ENCODE peak calls at places on chromosomes 13 and 19, in four cellular contexts. One of them, this sample, is unnamed.
A peak's percentile ranks its signal among the peaks of the same experiment; 100 is the strongest.

GRCh38 chr19:40700083-40700482 is 9.6 kb upstream of the NUMBL start:
- DNase-seq in H1: no peak
- DNase-seq in HepG2: no peak
- DNase-seq in GM12878: no peak
- DNase-seq in this sample: no peak

GRCh38 chr19:41328157-41328817 is 18.3 kb downstream of the CCDC97 start:
- DNase-seq in H1: no peak
- DNase-seq in HepG2: no peak
- DNase-seq in GM12878: no peak
- DNase-seq in this sample: no peak

GRCh38 chr13:79534596-79534995 is 53.6 kb downstream of the NDFIP2 start:
- DNase-seq in GM12878: no peak
- DNase-seq in HepG2: no peak
- DNase-seq in H1: no peak
- DNase-seq in this sample: no peak

GRCh38 chr19:48239582-48240141 is 16.1 kb downstream of the CARD8 start:
- DNase-seq in H1: no peak
- DNase-seq in GM12878: no peak
- DNase-seq in HepG2: no peak
- DNase-seq in this sample: no peak

GRCh38 chr13:40433577-40433976 is 232.9 kb downstream of the FOXO1 start:
- DNase-seq in H1: no peak
- DNase-seq in HepG2: no peak
- DNase-seq in GM12878: no peak
- DNase-seq in this sample: no peak

GRCh38 chr13:66553391-66553790 is 676.7 kb downstream of the PCDH9 start:
- DNase-seq in GM12878: no peak
- DNase-seq in HepG2: no peak
- DNase-seq in H1: no peak
- DNase-seq in this sample: no peak

GRCh38 chr19:37931941-37932655 is 25.1 kb downstream of the SIPA1L3 start:
- DNase-seq in GM12878: no peak
- DNase-seq in H1: peak; percentile 70
- DNase-seq in HepG2: peak; percentile 84
- DNase-seq in this sample: peak; percentile 20

GRCh38 chr19:51726049-51726448 is 2.3 kb upstream of the HAS1 start:
- DNase-seq in HepG2: no peak
- DNase-seq in GM12878: no peak
- DNase-seq in H1: no peak
- DNase-seq in this sample: no peak

GRCh38 chr13:43203781-43204180 is 180.4 kb downstream of the DNAJC15 start:
- DNase-seq in H1: no peak
- DNase-seq in HepG2: no peak
- DNase-seq in GM12878: no peak
- DNase-seq in this sample: no peak

GRCh38 chr19:33199441-33200265 is 5.5 kb downstream of the LRP3 start:
- DNase-seq in GM12878: no peak
- DNase-seq in HepG2: no peak
- DNase-seq in H1: no peak
- DNase-seq in this sample: no peak

GRCh38 chr13:48214519-48215121 is 18.4 kb upstream of the ITM2B start:
- DNase-seq in H1: no peak
- DNase-seq in HepG2: no peak
- DNase-seq in GM12878: no peak
- DNase-seq in this sample: no peak

GRCh38 chr13:99439048-99439447 is 62.2 kb upstream of the TM9SF2 start:
- DNase-seq in HepG2: no peak
- DNase-seq in H1: no peak
- DNase-seq in GM12878: no peak
- DNase-seq in this sample: no peak

GRCh38 chr13:97364031-97364430 is 69.9 kb upstream of the RAP2A start:
- DNase-seq in HepG2: no peak
- DNase-seq in GM12878: no peak
- DNase-seq in H1: no peak
- DNase-seq in this sample: no peak

GRCh38 chr19:23882493-23882892 is 32.2 kb upstream of the ZNF726 start:
- DNase-seq in H1: no peak
- DNase-seq in GM12878: no peak
- DNase-seq in HepG2: peak; percentile 69
- DNase-seq in this sample: no peak

GRCh38 chr13:26721251-26721939 is 39.2 kb downstream of the GPR12 start:
- DNase-seq in H1: no peak
- DNase-seq in GM12878: no peak
- DNase-seq in HepG2: no peak
- DNase-seq in this sample: no peak

GRCh38 chr19:15631817-15632216 is 8.9 kb upstream of the CYP4F3 start:
- DNase-seq in H1: no peak
- DNase-seq in HepG2: peak; percentile 27
- DNase-seq in GM12878: peak; percentile 3
- DNase-seq in this sample: peak; percentile 20

GRCh38 chr13:74061939-74062595 is 72.1 kb downstream of the KLF12 start:
- DNase-seq in GM12878: peak; percentile 55
- DNase-seq in HepG2: no peak
- DNase-seq in H1: no peak
- DNase-seq in this sample: no peak

GRCh38 chr19:11849264-11849615 is 714 bp downstream of the ZNF439 start:
- DNase-seq in H1: no peak
- DNase-seq in GM12878: no peak
- DNase-seq in HepG2: no peak
- DNase-seq in this sample: no peak

GRCh38 chr13:51221674-51222509 is at the start of gene FAM124A:
- DNase-seq in H1: no peak
- DNase-seq in GM12878: no peak
- DNase-seq in HepG2: no peak
- DNase-seq in this sample: no peak

GRCh38 chr13:48192536-48192935 is 40.5 kb upstream of the ITM2B start:
- DNase-seq in HepG2: no peak
- DNase-seq in GM12878: no peak
- DNase-seq in H1: no peak
- DNase-seq in this sample: no peak

GRCh38 chr19:30253581-30253996 is 118.6 kb upstream of the ZNF536 start:
- DNase-seq in H1: no peak
- DNase-seq in GM12878: no peak
- DNase-seq in HepG2: no peak
- DNase-seq in this sample: no peak

GRCh38 chr13:75415720-75416119 is 66.2 kb downstream of the TBC1D4 start:
- DNase-seq in H1: no peak
- DNase-seq in HepG2: no peak
- DNase-seq in GM12878: no peak
- DNase-seq in this sample: no peak

GRCh38 chr19:29564574-29565005 is 38.8 kb downstream of the VSTM2B start:
- DNase-seq in HepG2: no peak
- DNase-seq in GM12878: no peak
- DNase-seq in H1: no peak
- DNase-seq in this sample: no peak

GRCh38 chr19:49746206-49746958 is 16.7 kb downstream of the TSKS start:
- DNase-seq in HepG2: peak; percentile 36
- DNase-seq in GM12878: no peak
- DNase-seq in H1: peak; percentile 97
- DNase-seq in this sample: peak; percentile 93

GRCh38 chr13:107554355-107554905 is 660.9 kb downstream of the LIG4 start:
- DNase-seq in H1: no peak
- DNase-seq in GM12878: no peak
- DNase-seq in HepG2: no peak
- DNase-seq in this sample: no peak

GRCh38 chr13:96284971-96285370 is 195.1 kb downstream of the HS6ST3 start:
- DNase-seq in HepG2: no peak
- DNase-seq in GM12878: no peak
- DNase-seq in H1: no peak
- DNase-seq in this sample: no peak

GRCh38 chr19:1260749-1261511 is 8.2 kb upstream of the CIRBP start:
- DNase-seq in GM12878: peak; percentile 85
- DNase-seq in H1: peak; percentile 93
- DNase-seq in HepG2: peak; percentile 88
- DNase-seq in this sample: peak; percentile 92

GRCh38 chr13:59424661-59425060 is 739.1 kb downstream of the DIAPH3 start:
- DNase-seq in H1: no peak
- DNase-seq in HepG2: no peak
- DNase-seq in GM12878: no peak
- DNase-seq in this sample: no peak

GRCh38 chr13:24860775-24861174 is 96.8 kb downstream of the RNF17 start:
- DNase-seq in HepG2: no peak
- DNase-seq in H1: no peak
- DNase-seq in GM12878: no peak
- DNase-seq in this sample: no peak

GRCh38 chr19:32830231-32831014 is 39.1 kb downstream of the SLC7A9 start:
- DNase-seq in H1: no peak
- DNase-seq in HepG2: no peak
- DNase-seq in GM12878: no peak
- DNase-seq in this sample: no peak

GRCh38 chr19:40933025-40933424 is 51.0 kb upstream of the CYP2A7 start:
- DNase-seq in H1: no peak
- DNase-seq in GM12878: no peak
- DNase-seq in HepG2: no peak
- DNase-seq in this sample: peak; percentile 27

GRCh38 chr13:98910501-98910951 is 67.3 kb downstream of the DOCK9 start:
- DNase-seq in H1: no peak
- DNase-seq in GM12878: no peak
- DNase-seq in HepG2: peak; percentile 7
- DNase-seq in this sample: no peak

GRCh38 chr13:65597839-65598818 is 1632.0 kb downstream of the PCDH9 start:
- DNase-seq in HepG2: no peak
- DNase-seq in H1: no peak
- DNase-seq in GM12878: no peak
- DNase-seq in this sample: no peak

GRCh38 chr19:35037716-35038622 is 3.6 kb upstream of the HPN start:
- DNase-seq in GM12878: peak; percentile 30
- DNase-seq in HepG2: no peak
- DNase-seq in H1: no peak
- DNase-seq in this sample: no peak

GRCh38 chr19:5914946-5915781 is 1.1 kb downstream of the CAPS start:
- DNase-seq in HepG2: no peak
- DNase-seq in GM12878: no peak
- DNase-seq in H1: no peak
- DNase-seq in this sample: no peak

GRCh38 chr19:57477191-57478008 is at the start of gene ZNF772:
- DNase-seq in H1: peak; percentile 84
- DNase-seq in HepG2: peak; percentile 95
- DNase-seq in GM12878: peak; percentile 73
- DNase-seq in this sample: peak; percentile 87

GRCh38 chr19:57473646-57474045 is 3.7 kb downstream of the ZNF772 start:
- DNase-seq in H1: no peak
- DNase-seq in HepG2: no peak
- DNase-seq in GM12878: no peak
- DNase-seq in this sample: no peak
- TF ChIP-seq SUZ12 in H1: no peak
- TF ChIP-seq SUZ12 in HepG2: no peak
- TF ChIP-seq SUZ12 in GM12878: no peak
- TF ChIP-seq SUZ12 in this sample: no peak

DNA sequence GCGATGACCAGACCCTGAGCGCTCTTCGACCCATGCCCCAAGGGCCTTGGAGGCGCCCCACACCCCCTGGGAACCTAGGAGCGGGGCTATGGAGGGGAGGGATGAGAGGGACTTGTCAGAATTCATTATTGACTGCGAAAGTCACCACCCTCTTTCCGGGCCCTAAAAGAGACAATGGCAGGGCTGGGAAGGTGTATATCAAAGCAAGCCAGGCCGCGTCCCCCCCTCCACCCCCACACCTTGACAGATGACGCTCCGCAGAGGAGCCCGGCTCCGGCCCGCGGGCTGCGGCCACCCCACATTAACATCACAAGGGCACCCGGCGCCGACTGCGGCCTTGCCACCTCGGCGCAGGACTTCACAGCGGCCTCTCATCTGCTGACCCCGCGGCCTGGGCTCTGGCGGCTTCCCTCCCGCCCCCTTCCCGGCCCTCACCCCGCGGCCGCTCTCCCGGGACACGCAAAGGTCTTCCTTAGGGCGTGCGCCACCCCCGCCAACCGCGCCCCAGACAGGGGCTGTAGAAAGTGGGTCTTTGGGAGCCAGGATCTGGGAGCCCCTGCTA is 2.4 kb downstream of the CDX2 start:
- DNase-seq in HepG2: no peak
- DNase-seq in GM12878: no peak
- DNase-seq in H1: no peak
- DNase-seq in this sample: no peak
- H3K27me3 ChIP-seq in HepG2: peaks cover 65% of the 10 kb centered on the region
- H3K27me3 ChIP-seq in GM12878: peaks cover 22% of the 10 kb centered on the region
- H3K27me3 ChIP-seq in H1: peaks cover 93% of the 10 kb centered on the region
- H3K27me3 ChIP-seq in this sample: peaks cover 97% of the 10 kb centered on the region

GRCh38 chr19:17112700-17113099 is 37.1 kb downstream of the MYO9B start:
- DNase-seq in H1: no peak
- DNase-seq in GM12878: no peak
- DNase-seq in HepG2: no peak
- DNase-seq in this sample: no peak

GRCh38 chr19:17112271-17112670 is 36.7 kb downstream of the MYO9B start:
- DNase-seq in HepG2: no peak
- DNase-seq in GM12878: no peak
- DNase-seq in H1: no peak
- DNase-seq in this sample: no peak

GRCh38 chr19:17111766-17112165 is 36.2 kb downstream of the MYO9B start:
- DNase-seq in GM12878: no peak
- DNase-seq in H1: no peak
- DNase-seq in HepG2: no peak
- DNase-seq in this sample: no peak

GRCh38 chr19:17113127-17113785 is 37.7 kb downstream of the MYO9B start:
- DNase-seq in H1: no peak
- DNase-seq in HepG2: no peak
- DNase-seq in GM12878: no peak
- DNase-seq in this sample: no peak

GRCh38 chr19:17114414-17114831 is 38.8 kb downstream of the MYO9B start:
- DNase-seq in HepG2: no peak
- DNase-seq in GM12878: no peak
- DNase-seq in H1: no peak
- DNase-seq in this sample: no peak
- TF ChIP-seq SUZ12 in HepG2: no peak
- TF ChIP-seq SUZ12 in GM12878: no peak
- TF ChIP-seq SUZ12 in H1: no peak
- TF ChIP-seq SUZ12 in this sample: no peak

GRCh38 chr19:45804140-45804958 is 10.8 kb downstream of the RSPH6A start:
- DNase-seq in HepG2: no peak
- DNase-seq in GM12878: no peak
- DNase-seq in H1: no peak
- DNase-seq in this sample: no peak
- H3K27me3 ChIP-seq in HepG2: peaks cover 17% of the 10 kb centered on the region
- H3K27me3 ChIP-seq in GM12878: no peaks in the 10 kb centered on the region
- H3K27me3 ChIP-seq in H1: no peaks in the 10 kb centered on the region
- H3K27me3 ChIP-seq in this sample: no peaks in the 10 kb centered on the region